ENCODE peak calls at places on chromosome 18, in six cellular contexts. O is PC-9, K is OCI-LY7, V is Panc1, X is left ventricle myocardium inferior, R is brain microvascular endothelial cell. W is an unnamed sample.

GRCh38 chr18:8937112-8937641 is 165.3 kb upstream of the NDUFV2 start:
- DNase-seq in O (no peak), K (no peak), V (no peak), X (no peak), R (no peak), W (no peak)

GRCh38 chr18:74905245-74905644 is 303.7 kb downstream of the PTGR3 start:
- DNase-seq in O (no peak), K (no peak), V (no peak), X (peak), R (no peak), W (no peak)

GRCh38 chr18:13982136-13982535 is 66.8 kb upstream of the MC2R start:
- DNase-seq in O (no peak), K (no peak), V (no peak), X (no peak), R (no peak), W (no peak)

GRCh38 chr18:23900979-23901378 is 113.6 kb upstream of the TTC39C start:
- DNase-seq in O (no peak), K (no peak), V (no peak), X (no peak), R (no peak), W (no peak)

GRCh38 chr18:35775887-35776286 is 194.3 kb downstream of the GALNT1 start:
- DNase-seq in O (no peak), K (no peak), V (no peak), X (no peak), R (peak), W (no peak)

GRCh38 chr18:2480536-2480935 is 90.8 kb downstream of the METTL4 start:
- DNase-seq in O (peak), K (no peak), V (no peak), X (no peak), R (no peak), W (no peak)

GRCh38 chr18:62346327-62347090 is 21.4 kb downstream of the TNFRSF11A start:
- DNase-seq in O (no peak), K (no peak), V (no peak), X (no peak), R (no peak), W (no peak)

GRCh38 chr18:75054611-75055010 is 154.3 kb downstream of the PTGR3 start:
- DNase-seq in O (no peak), K (no peak), V (no peak), X (no peak), R (no peak), W (no peak)

GRCh38 chr18:49843778-49844625 is 30.7 kb upstream of the ACAA2 start:
- DNase-seq in O (no peak), K (no peak), V (no peak), X (no peak), R (no peak), W (no peak)

GRCh38 chr18:48820483-48821250 is 130.1 kb downstream of the SMAD7 start:
- DNase-seq in O (no peak), K (peak), V (no peak), X (peak), R (no peak), W (no peak)

GRCh38 chr18:45760443-45761036 is 36.6 kb downstream of the SLC14A1 start:
- DNase-seq in O (no peak), K (no peak), V (no peak), X (no peak), R (no peak), W (no peak)

GRCh38 chr18:63553117-63553516 is 10.9 kb downstream of the SERPINB12 start:
- DNase-seq in O (peak), K (peak), V (no peak), X (no peak), R (peak), W (peak)

GRCh38 chr18:79791141-79791972 is 6.4 kb upstream of the KCNG2 start:
- DNase-seq in O (peak), K (no peak), V (no peak), X (peak), R (peak), W (peak)

GRCh38 chr18:72601944-72602343 is 57.8 kb upstream of the CBLN2 start:
- DNase-seq in O (no peak), K (no peak), V (no peak), X (no peak), R (no peak), W (no peak)
- H3K27ac ChIP-seq in O (no peak), K (no peak), V (no peak), X (no peak), R (no peak), W (no peak)

GRCh38 chr18:65751145-65752085 is 603 bp downstream of the CDH7 start:
- DNase-seq in O (no peak), K (no peak), V (no peak), X (no peak), R (no peak), W (no peak)
- H3K4me3 ChIP-seq in O (peak), K (no peak), V (no peak), X (peak), R (peak), W (no peak)

DNA sequence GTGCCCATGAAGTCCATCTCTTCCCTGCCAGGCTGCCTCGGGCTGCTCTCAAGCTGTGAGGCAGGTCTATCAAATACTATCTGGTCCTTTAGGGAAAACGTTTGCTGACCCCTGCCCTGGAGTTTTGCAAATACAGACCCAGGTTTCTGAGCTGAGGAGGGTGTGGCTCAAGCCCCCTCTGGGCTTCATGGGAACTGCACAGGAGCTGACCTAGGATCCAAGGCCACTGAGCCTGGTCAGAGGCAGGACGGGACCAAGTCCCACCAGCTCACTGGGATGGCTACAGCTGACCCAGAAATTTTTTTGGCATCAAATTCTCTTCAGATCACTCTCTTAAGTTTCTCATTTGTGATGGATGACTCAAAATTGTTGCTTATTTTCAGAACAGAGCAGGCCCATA is 14.1 kb downstream of the ZNF516 start:
- DNase-seq in O (no peak), K (no peak), V (no peak), X (no peak), R (no peak), W (no peak)
- TF ChIP-seq CTCF in O (no peak), K (no peak), V (peak), X (no peak), R (peak), W (peak)

DNA sequence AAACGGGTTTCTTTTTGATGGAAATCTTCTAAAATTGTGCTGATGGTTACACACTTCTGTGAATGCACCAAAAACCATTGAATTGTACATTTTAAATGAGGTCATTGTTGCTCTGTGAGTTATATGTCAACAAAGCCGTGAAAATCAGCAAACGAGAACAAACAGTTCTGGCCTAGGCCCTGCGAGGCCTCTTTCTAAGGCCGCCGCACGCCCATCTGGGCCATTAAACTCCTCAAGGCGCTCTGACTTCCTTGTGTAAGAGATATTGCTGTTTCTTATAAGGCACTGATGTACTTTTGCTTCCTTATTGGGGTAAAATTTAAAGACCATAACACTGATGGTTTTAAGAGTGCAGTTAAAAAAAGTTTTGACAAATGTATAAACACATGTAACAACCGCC is 124.5 kb downstream of the GALR1 start:
- DNase-seq in O (no peak), K (no peak), V (no peak), X (peak), R (no peak), W (no peak)
- H3K27ac ChIP-seq in O (no peak), K (no peak), V (no peak), X (peak), R (no peak), W (no peak)

GRCh38 chr18:44701227-44701626 is 20.5 kb downstream of the SETBP1 start:
- DNase-seq in O (no peak), K (no peak), V (no peak), X (no peak), R (no peak), W (no peak)

GRCh38 chr18:44699571-44700261 is 19.0 kb downstream of the SETBP1 start:
- DNase-seq in O (no peak), K (no peak), V (no peak), X (peak), R (no peak), W (no peak)

GRCh38 chr18:44698518-44698917 is 17.8 kb downstream of the SETBP1 start:
- DNase-seq in O (no peak), K (no peak), V (no peak), X (no peak), R (no peak), W (no peak)

GRCh38 chr18:44702594-44702993 is 21.9 kb downstream of the SETBP1 start:
- DNase-seq in O (no peak), K (no peak), V (no peak), X (no peak), R (no peak), W (no peak)

DNA sequence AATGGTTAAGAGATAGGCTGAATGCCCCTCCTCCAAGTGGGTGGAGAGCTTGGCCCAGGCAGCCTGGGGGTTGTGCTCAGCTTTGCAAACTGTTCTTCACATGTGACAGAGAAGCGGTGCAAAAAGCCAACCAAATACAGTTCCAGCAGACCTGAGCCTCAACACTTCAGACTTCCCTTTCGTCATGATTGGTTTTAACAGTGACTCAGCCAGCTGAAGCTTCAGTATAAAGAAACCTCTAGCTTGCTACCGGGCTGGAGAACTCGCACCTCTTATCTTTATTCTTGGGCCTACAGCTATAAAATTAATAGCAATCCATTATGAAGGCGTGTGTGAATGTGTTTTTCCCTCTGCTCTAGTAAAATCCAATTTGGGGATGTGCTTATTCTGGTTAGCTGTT is 20.0 kb downstream of the SETBP1 start:
- DNase-seq in O (no peak), K (no peak), V (no peak), X (no peak), R (peak), W (no peak)
- H3K4me3 ChIP-seq in O (no peak), K (no peak), V (no peak), X (no peak), R (no peak), W (no peak)